ENCODE peak calls at places on chromosomes 7 and 10, in six cellular contexts. One of them, this sample, is unnamed.

GRCh38 chr7:24419070-24419469 is 135.1 kb downstream of the NPY start:
- DNase-seq in pancreas: no peak
- DNase-seq in fibroblast of lung: peak
- DNase-seq in small intestine: no peak
- DNase-seq in RWPE1: peak
- DNase-seq in CD4-positive, alpha-beta memory T cell: no peak
- DNase-seq in this sample: peak

GRCh38 chr10:81817611-81818160 is 57.3 kb upstream of the NRG3 start:
- DNase-seq in RWPE1: no peak
- DNase-seq in pancreas: no peak
- DNase-seq in small intestine: no peak
- DNase-seq in CD4-positive, alpha-beta memory T cell: no peak
- DNase-seq in fibroblast of lung: no peak
- DNase-seq in this sample: no peak

GRCh38 chr7:126979722-126980121 is 273.0 kb downstream of the GRM8 start:
- DNase-seq in fibroblast of lung: no peak
- DNase-seq in pancreas: no peak
- DNase-seq in CD4-positive, alpha-beta memory T cell: no peak
- DNase-seq in small intestine: no peak
- DNase-seq in RWPE1: no peak
- DNase-seq in this sample: no peak

GRCh38 chr10:12852732-12853131 is 148.8 kb downstream of the CCDC3 start:
- DNase-seq in fibroblast of lung: no peak
- DNase-seq in RWPE1: no peak
- DNase-seq in pancreas: no peak
- DNase-seq in small intestine: no peak
- DNase-seq in CD4-positive, alpha-beta memory T cell: no peak
- DNase-seq in this sample: no peak

GRCh38 chr7:121278120-121279021 is 50.4 kb upstream of the WNT16 start:
- DNase-seq in small intestine: no peak
- DNase-seq in fibroblast of lung: peak
- DNase-seq in pancreas: no peak
- DNase-seq in CD4-positive, alpha-beta memory T cell: no peak
- DNase-seq in RWPE1: peak
- DNase-seq in this sample: no peak

GRCh38 chr10:10826125-10826524 is 191.5 kb upstream of the CELF2 start:
- DNase-seq in pancreas: no peak
- DNase-seq in small intestine: no peak
- DNase-seq in RWPE1: peak
- DNase-seq in CD4-positive, alpha-beta memory T cell: no peak
- DNase-seq in fibroblast of lung: peak
- DNase-seq in this sample: no peak

GRCh38 chr7:139783647-139784385 is 6.0 kb upstream of the HIPK2 start:
- DNase-seq in fibroblast of lung: no peak
- DNase-seq in RWPE1: peak
- DNase-seq in small intestine: peak
- DNase-seq in pancreas: no peak
- DNase-seq in CD4-positive, alpha-beta memory T cell: no peak
- DNase-seq in this sample: no peak

GRCh38 chr10:22666287-22667092 is 47.9 kb downstream of the PIP4K2A start:
- DNase-seq in RWPE1: no peak
- DNase-seq in pancreas: no peak
- DNase-seq in small intestine: peak
- DNase-seq in fibroblast of lung: peak
- DNase-seq in CD4-positive, alpha-beta memory T cell: peak
- DNase-seq in this sample: no peak

GRCh38 chr10:124359336-124359832 is 59.3 kb downstream of the OAT start:
- DNase-seq in RWPE1: no peak
- DNase-seq in fibroblast of lung: no peak
- DNase-seq in pancreas: no peak
- DNase-seq in CD4-positive, alpha-beta memory T cell: no peak
- DNase-seq in small intestine: no peak
- DNase-seq in this sample: no peak

GRCh38 chr7:784971-785370 is 47.3 kb upstream of the SUN1 start:
- DNase-seq in small intestine: no peak
- DNase-seq in pancreas: no peak
- DNase-seq in CD4-positive, alpha-beta memory T cell: no peak
- DNase-seq in fibroblast of lung: no peak
- DNase-seq in RWPE1: no peak
- DNase-seq in this sample: no peak

GRCh38 chr10:75693453-75693852 is 262.0 kb downstream of the LRMDA start:
- DNase-seq in pancreas: no peak
- DNase-seq in RWPE1: no peak
- DNase-seq in small intestine: no peak
- DNase-seq in CD4-positive, alpha-beta memory T cell: no peak
- DNase-seq in fibroblast of lung: no peak
- DNase-seq in this sample: no peak

GRCh38 chr10:114301177-114301576 is 62.1 kb downstream of the VWA2 start:
- DNase-seq in pancreas: no peak
- DNase-seq in small intestine: no peak
- DNase-seq in CD4-positive, alpha-beta memory T cell: no peak
- DNase-seq in fibroblast of lung: no peak
- DNase-seq in RWPE1: peak
- DNase-seq in this sample: no peak

GRCh38 chr7:43954524-43955228 is 28.4 kb downstream of the UBE2D4 start:
- DNase-seq in small intestine: peak
- DNase-seq in CD4-positive, alpha-beta memory T cell: no peak
- DNase-seq in pancreas: no peak
- DNase-seq in fibroblast of lung: peak
- DNase-seq in RWPE1: peak
- DNase-seq in this sample: peak

GRCh38 chr10:126387041-126387908 is 1.0 kb downstream of the ADAM12 start:
- DNase-seq in fibroblast of lung: peak
- DNase-seq in RWPE1: peak
- DNase-seq in pancreas: peak
- DNase-seq in CD4-positive, alpha-beta memory T cell: peak
- DNase-seq in small intestine: peak
- DNase-seq in this sample: no peak

GRCh38 chr10:126390324-126390723 is 2.0 kb upstream of the ADAM12 start:
- DNase-seq in CD4-positive, alpha-beta memory T cell: peak
- DNase-seq in fibroblast of lung: no peak
- DNase-seq in small intestine: no peak
- DNase-seq in pancreas: no peak
- DNase-seq in RWPE1: no peak
- DNase-seq in this sample: no peak

GRCh38 chr10:126391162-126391880 is 3.0 kb upstream of the ADAM12 start:
- DNase-seq in small intestine: no peak
- DNase-seq in RWPE1: no peak
- DNase-seq in fibroblast of lung: peak
- DNase-seq in pancreas: no peak
- DNase-seq in CD4-positive, alpha-beta memory T cell: no peak
- DNase-seq in this sample: no peak

GRCh38 chr10:126392068-126392467 is 3.8 kb upstream of the ADAM12 start:
- DNase-seq in fibroblast of lung: no peak
- DNase-seq in small intestine: no peak
- DNase-seq in RWPE1: no peak
- DNase-seq in pancreas: no peak
- DNase-seq in CD4-positive, alpha-beta memory T cell: no peak
- DNase-seq in this sample: no peak

GRCh38 chr10:126387931-126388911 is at the start of gene ADAM12:
- DNase-seq in CD4-positive, alpha-beta memory T cell: peak
- DNase-seq in small intestine: no peak
- DNase-seq in fibroblast of lung: peak
- DNase-seq in pancreas: peak
- DNase-seq in RWPE1: no peak
- DNase-seq in this sample: no peak
- H3K27ac ChIP-seq in CD4-positive, alpha-beta memory T cell: no peak
- H3K27ac ChIP-seq in small intestine: no peak
- H3K27ac ChIP-seq in fibroblast of lung: peak
- H3K27ac ChIP-seq in pancreas: no peak
- H3K27ac ChIP-seq in RWPE1: no peak
- H3K27ac ChIP-seq in this sample: no peak

GRCh38 chr10:6753644-6754043 is 173.6 kb upstream of the PRKCQ start:
- DNase-seq in RWPE1: no peak
- DNase-seq in small intestine: no peak
- DNase-seq in pancreas: no peak
- DNase-seq in fibroblast of lung: no peak
- DNase-seq in CD4-positive, alpha-beta memory T cell: no peak
- DNase-seq in this sample: no peak
- H3K27ac ChIP-seq in RWPE1: no peak
- H3K27ac ChIP-seq in small intestine: no peak
- H3K27ac ChIP-seq in pancreas: no peak
- H3K27ac ChIP-seq in fibroblast of lung: no peak
- H3K27ac ChIP-seq in CD4-positive, alpha-beta memory T cell: no peak
- H3K27ac ChIP-seq in this sample: no peak

DNA sequence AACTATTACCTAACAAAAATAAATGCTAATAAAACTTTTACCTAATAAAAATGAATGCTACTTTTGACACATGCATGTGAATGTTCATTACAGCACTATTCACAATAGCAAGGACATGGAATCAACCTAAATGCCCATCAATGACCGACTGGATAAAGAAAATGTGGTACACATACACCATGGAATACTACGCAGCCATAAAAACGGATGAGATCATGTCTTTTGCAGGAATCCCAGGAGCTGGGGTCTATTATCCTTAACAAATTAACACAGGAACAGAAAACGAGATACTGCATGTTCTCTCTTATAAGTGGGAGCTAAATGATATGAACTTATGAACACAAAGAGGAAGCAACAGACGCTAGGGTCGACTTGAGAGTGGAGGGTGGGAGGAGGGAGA is 88.1 kb upstream of the FAM204A start:
- DNase-seq in RWPE1: no peak
- DNase-seq in small intestine: no peak
- DNase-seq in fibroblast of lung: no peak
- DNase-seq in CD4-positive, alpha-beta memory T cell: no peak
- DNase-seq in pancreas: no peak
- DNase-seq in this sample: no peak
- H3K27ac ChIP-seq in RWPE1: no peak
- H3K27ac ChIP-seq in small intestine: no peak
- H3K27ac ChIP-seq in fibroblast of lung: no peak
- H3K27ac ChIP-seq in CD4-positive, alpha-beta memory T cell: no peak
- H3K27ac ChIP-seq in pancreas: no peak
- H3K27ac ChIP-seq in this sample: no peak

GRCh38 chr7:134784251-134785049 is 5.0 kb downstream of the CALD1 start:
- DNase-seq in CD4-positive, alpha-beta memory T cell: no peak
- DNase-seq in small intestine: no peak
- DNase-seq in RWPE1: no peak
- DNase-seq in fibroblast of lung: no peak
- DNase-seq in pancreas: no peak
- DNase-seq in this sample: no peak

GRCh38 chr7:134787720-134788119 is 8.3 kb downstream of the CALD1 start:
- DNase-seq in RWPE1: no peak
- DNase-seq in CD4-positive, alpha-beta memory T cell: no peak
- DNase-seq in small intestine: no peak
- DNase-seq in fibroblast of lung: no peak
- DNase-seq in pancreas: no peak
- DNase-seq in this sample: peak

GRCh38 chr7:134788191-134788590 is 8.8 kb downstream of the CALD1 start:
- DNase-seq in RWPE1: no peak
- DNase-seq in CD4-positive, alpha-beta memory T cell: no peak
- DNase-seq in pancreas: no peak
- DNase-seq in small intestine: no peak
- DNase-seq in fibroblast of lung: no peak
- DNase-seq in this sample: no peak

GRCh38 chr7:134785842-134786241 is 6.4 kb downstream of the CALD1 start:
- DNase-seq in fibroblast of lung: no peak
- DNase-seq in CD4-positive, alpha-beta memory T cell: no peak
- DNase-seq in small intestine: no peak
- DNase-seq in pancreas: no peak
- DNase-seq in RWPE1: no peak
- DNase-seq in this sample: no peak

DNA sequence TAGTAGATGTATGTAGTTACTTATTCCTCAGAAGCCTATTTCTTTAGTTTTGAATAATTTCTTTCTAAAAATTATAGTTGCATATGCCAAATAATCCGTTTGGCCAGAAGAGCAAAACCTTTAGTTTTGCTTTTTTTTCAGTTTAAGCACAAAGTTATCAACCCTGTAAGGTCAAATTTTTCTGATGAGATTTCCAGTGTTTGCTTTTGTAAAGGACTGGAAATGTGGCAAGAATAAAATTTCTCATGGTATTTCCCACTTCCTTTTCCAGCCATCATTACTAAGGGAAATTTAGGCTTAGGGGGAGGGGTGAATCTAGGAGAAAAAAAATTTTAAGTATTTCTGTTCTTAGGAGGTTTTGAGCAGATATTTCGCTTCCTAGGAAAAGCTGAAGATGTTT is 7.6 kb downstream of the CALD1 start:
- DNase-seq in RWPE1: no peak
- DNase-seq in pancreas: no peak
- DNase-seq in small intestine: no peak
- DNase-seq in CD4-positive, alpha-beta memory T cell: no peak
- DNase-seq in fibroblast of lung: no peak
- DNase-seq in this sample: peak
- H3K27ac ChIP-seq in RWPE1: no peak
- H3K27ac ChIP-seq in pancreas: no peak
- H3K27ac ChIP-seq in small intestine: no peak
- H3K27ac ChIP-seq in CD4-positive, alpha-beta memory T cell: no peak
- H3K27ac ChIP-seq in fibroblast of lung: peak
- H3K27ac ChIP-seq in this sample: peak

GRCh38 chr10:95536017-95536416 is 25.2 kb downstream of the SORBS1 start:
- DNase-seq in fibroblast of lung: peak
- DNase-seq in pancreas: no peak
- DNase-seq in RWPE1: no peak
- DNase-seq in CD4-positive, alpha-beta memory T cell: no peak
- DNase-seq in small intestine: no peak
- DNase-seq in this sample: no peak

GRCh38 chr10:95539560-95540284 is 21.4 kb downstream of the SORBS1 start:
- DNase-seq in small intestine: peak
- DNase-seq in CD4-positive, alpha-beta memory T cell: no peak
- DNase-seq in pancreas: no peak
- DNase-seq in RWPE1: no peak
- DNase-seq in fibroblast of lung: no peak
- DNase-seq in this sample: no peak

GRCh38 chr10:95537543-95537930 is 23.6 kb downstream of the SORBS1 start:
- DNase-seq in small intestine: no peak
- DNase-seq in fibroblast of lung: no peak
- DNase-seq in pancreas: no peak
- DNase-seq in CD4-positive, alpha-beta memory T cell: no peak
- DNase-seq in RWPE1: peak
- DNase-seq in this sample: no peak

GRCh38 chr10:95533590-95533989 is 27.6 kb downstream of the SORBS1 start:
- DNase-seq in pancreas: no peak
- DNase-seq in fibroblast of lung: no peak
- DNase-seq in RWPE1: no peak
- DNase-seq in CD4-positive, alpha-beta memory T cell: no peak
- DNase-seq in small intestine: no peak
- DNase-seq in this sample: no peak

DNA sequence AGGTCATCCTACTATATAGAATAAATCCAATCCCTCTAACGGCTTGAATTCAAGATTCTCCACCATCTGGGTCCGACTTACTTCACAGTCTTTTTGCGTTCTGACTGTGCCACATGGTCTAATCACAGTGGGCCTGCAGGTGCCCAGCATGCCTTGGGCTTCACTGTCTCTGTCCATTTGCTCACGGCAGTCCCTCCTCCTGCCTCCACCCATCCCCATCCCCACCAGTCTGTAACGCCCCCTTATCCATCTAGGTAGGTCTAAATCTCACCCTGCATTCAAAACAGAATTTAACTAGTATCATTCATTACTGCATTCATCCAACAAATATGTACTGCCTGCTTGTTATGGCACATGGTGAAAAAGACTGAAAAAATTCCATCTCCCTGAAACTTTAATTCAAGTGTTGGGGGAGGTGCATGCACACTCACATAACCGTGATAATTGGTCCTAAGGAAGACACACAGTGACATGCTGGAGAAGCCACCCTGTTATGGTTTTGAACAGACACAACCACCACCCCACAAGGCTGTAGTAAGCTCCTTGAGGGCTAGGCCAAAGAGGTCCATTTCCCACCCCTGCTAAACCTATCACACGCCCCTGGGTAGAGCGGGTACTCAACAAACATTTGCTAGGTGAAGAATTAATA is 24.2 kb downstream of the SORBS1 start:
- DNase-seq in RWPE1: no peak
- DNase-seq in CD4-positive, alpha-beta memory T cell: no peak
- DNase-seq in fibroblast of lung: no peak
- DNase-seq in small intestine: no peak
- DNase-seq in pancreas: no peak
- DNase-seq in this sample: no peak
- H3K27ac ChIP-seq in RWPE1: no peak
- H3K27ac ChIP-seq in CD4-positive, alpha-beta memory T cell: no peak
- H3K27ac ChIP-seq in fibroblast of lung: no peak
- H3K27ac ChIP-seq in small intestine: no peak
- H3K27ac ChIP-seq in pancreas: no peak
- H3K27ac ChIP-seq in this sample: no peak

This sample was measured in tibial nerve.